ENCODE peak calls at places on chromosomes 6 and 20, in eight cellular contexts. One of them, this sample, is unnamed.

GRCh38 chr6:17397764-17398194 is 4.4 kb downstream of the CAP2 start:
- DNase-seq in tibial nerve: no peak
- DNase-seq in upper lobe of left lung: no peak
- DNase-seq in H1: no peak
- DNase-seq in sigmoid colon: no peak
- DNase-seq in stomach: no peak
- DNase-seq in A549: peak
- DNase-seq in esophagus muscularis mucosa: no peak
- DNase-seq in this sample: no peak

GRCh38 chr20:55194947-55195346 is 719.6 kb downstream of the DOK5 start:
- DNase-seq in A549: no peak
- DNase-seq in stomach: no peak
- DNase-seq in esophagus muscularis mucosa: no peak
- DNase-seq in H1: no peak
- DNase-seq in tibial nerve: no peak
- DNase-seq in upper lobe of left lung: no peak
- DNase-seq in sigmoid colon: no peak
- DNase-seq in this sample: no peak

GRCh38 chr6:2960935-2961334 is 10.4 kb downstream of the SERPINB6 start:
- DNase-seq in esophagus muscularis mucosa: no peak
- DNase-seq in tibial nerve: no peak
- DNase-seq in sigmoid colon: no peak
- DNase-seq in upper lobe of left lung: no peak
- DNase-seq in A549: no peak
- DNase-seq in stomach: no peak
- DNase-seq in H1: no peak
- DNase-seq in this sample: no peak

GRCh38 chr6:157139054-157139708 is 184.1 kb downstream of the TMEM242 start:
- DNase-seq in tibial nerve: no peak
- DNase-seq in H1: peak
- DNase-seq in esophagus muscularis mucosa: no peak
- DNase-seq in sigmoid colon: no peak
- DNase-seq in upper lobe of left lung: no peak
- DNase-seq in stomach: no peak
- DNase-seq in A549: no peak
- DNase-seq in this sample: no peak

GRCh38 chr6:114151070-114151685 is 180.2 kb upstream of the HDAC2 start:
- DNase-seq in esophagus muscularis mucosa: no peak
- DNase-seq in sigmoid colon: no peak
- DNase-seq in upper lobe of left lung: no peak
- DNase-seq in A549: no peak
- DNase-seq in tibial nerve: no peak
- DNase-seq in stomach: no peak
- DNase-seq in H1: no peak
- DNase-seq in this sample: no peak

GRCh38 chr20:26216025-26216424 is 519.4 kb upstream of the ZNF337 start:
- DNase-seq in sigmoid colon: no peak
- DNase-seq in stomach: no peak
- DNase-seq in upper lobe of left lung: no peak
- DNase-seq in H1: no peak
- DNase-seq in esophagus muscularis mucosa: no peak
- DNase-seq in tibial nerve: no peak
- DNase-seq in A549: no peak
- DNase-seq in this sample: no peak

GRCh38 chr6:168615837-168616236 is 174.9 kb downstream of the SMOC2 start:
- DNase-seq in tibial nerve: no peak
- DNase-seq in stomach: peak
- DNase-seq in sigmoid colon: peak
- DNase-seq in esophagus muscularis mucosa: no peak
- DNase-seq in A549: no peak
- DNase-seq in H1: no peak
- DNase-seq in upper lobe of left lung: peak
- DNase-seq in this sample: no peak

GRCh38 chr6:135722182-135722581 is 129.3 kb upstream of the PDE7B start:
- DNase-seq in H1: no peak
- DNase-seq in upper lobe of left lung: no peak
- DNase-seq in esophagus muscularis mucosa: no peak
- DNase-seq in tibial nerve: no peak
- DNase-seq in stomach: no peak
- DNase-seq in A549: peak
- DNase-seq in sigmoid colon: no peak
- DNase-seq in this sample: no peak

GRCh38 chr6:3899061-3899460 is 49.9 kb downstream of the FAM50B start:
- DNase-seq in upper lobe of left lung: no peak
- DNase-seq in A549: no peak
- DNase-seq in H1: no peak
- DNase-seq in sigmoid colon: no peak
- DNase-seq in tibial nerve: no peak
- DNase-seq in stomach: no peak
- DNase-seq in esophagus muscularis mucosa: no peak
- DNase-seq in this sample: no peak

GRCh38 chr6:169654590-169655391 is 47.0 kb downstream of the WDR27 start:
- DNase-seq in stomach: peak
- DNase-seq in upper lobe of left lung: peak
- DNase-seq in H1: no peak
- DNase-seq in A549: peak
- DNase-seq in tibial nerve: peak
- DNase-seq in esophagus muscularis mucosa: no peak
- DNase-seq in sigmoid colon: peak
- DNase-seq in this sample: no peak

GRCh38 chr6:125191916-125192609 is 38.5 kb downstream of the TPD52L1 start:
- DNase-seq in H1: peak
- DNase-seq in sigmoid colon: peak
- DNase-seq in stomach: peak
- DNase-seq in tibial nerve: peak
- DNase-seq in esophagus muscularis mucosa: no peak
- DNase-seq in A549: peak
- DNase-seq in upper lobe of left lung: peak
- DNase-seq in this sample: no peak

GRCh38 chr6:36627801-36628246 is 33.7 kb downstream of the SRSF3 start:
- DNase-seq in stomach: peak
- DNase-seq in esophagus muscularis mucosa: no peak
- DNase-seq in upper lobe of left lung: peak
- DNase-seq in A549: no peak
- DNase-seq in sigmoid colon: peak
- DNase-seq in tibial nerve: no peak
- DNase-seq in H1: no peak
- DNase-seq in this sample: no peak

GRCh38 chr6:156028310-156029131 is 572.9 kb upstream of the NOX3 start:
- DNase-seq in A549: no peak
- DNase-seq in H1: no peak
- DNase-seq in stomach: no peak
- DNase-seq in sigmoid colon: no peak
- DNase-seq in esophagus muscularis mucosa: no peak
- DNase-seq in upper lobe of left lung: no peak
- DNase-seq in tibial nerve: no peak
- DNase-seq in this sample: no peak

GRCh38 chr6:7541175-7542064 is at the start of gene DSP:
- DNase-seq in A549: peak
- DNase-seq in sigmoid colon: no peak
- DNase-seq in esophagus muscularis mucosa: peak
- DNase-seq in upper lobe of left lung: peak
- DNase-seq in stomach: peak
- DNase-seq in tibial nerve: no peak
- DNase-seq in H1: peak
- DNase-seq in this sample: peak

GRCh38 chr6:48135352-48136084 is 24.5 kb upstream of the PTCHD4 start:
- DNase-seq in A549: peak
- DNase-seq in upper lobe of left lung: no peak
- DNase-seq in tibial nerve: no peak
- DNase-seq in stomach: no peak
- DNase-seq in esophagus muscularis mucosa: no peak
- DNase-seq in sigmoid colon: no peak
- DNase-seq in H1: no peak
- DNase-seq in this sample: no peak

GRCh38 chr6:82030301-82030700 is 217.2 kb downstream of the IBTK start:
- DNase-seq in esophagus muscularis mucosa: no peak
- DNase-seq in upper lobe of left lung: no peak
- DNase-seq in H1: no peak
- DNase-seq in stomach: no peak
- DNase-seq in tibial nerve: no peak
- DNase-seq in sigmoid colon: no peak
- DNase-seq in A549: no peak
- DNase-seq in this sample: no peak
- TF ChIP-seq EP300 in esophagus muscularis mucosa: no peak
- TF ChIP-seq EP300 in upper lobe of left lung: no peak
- TF ChIP-seq EP300 in H1: no peak
- TF ChIP-seq EP300 in stomach: no peak
- TF ChIP-seq EP300 in tibial nerve: no peak
- TF ChIP-seq EP300 in sigmoid colon: no peak
- TF ChIP-seq EP300 in A549: no peak
- TF ChIP-seq EP300 in this sample: no peak

GRCh38 chr6:43122146-43122545 is 46.0 kb downstream of the PTK7 start:
- DNase-seq in H1: no peak
- DNase-seq in esophagus muscularis mucosa: no peak
- DNase-seq in sigmoid colon: no peak
- DNase-seq in stomach: no peak
- DNase-seq in upper lobe of left lung: no peak
- DNase-seq in tibial nerve: no peak
- DNase-seq in A549: no peak
- DNase-seq in this sample: no peak

GRCh38 chr6:43120101-43120730 is 44.1 kb downstream of the PTK7 start:
- DNase-seq in sigmoid colon: no peak
- DNase-seq in tibial nerve: no peak
- DNase-seq in esophagus muscularis mucosa: no peak
- DNase-seq in H1: no peak
- DNase-seq in A549: no peak
- DNase-seq in stomach: no peak
- DNase-seq in upper lobe of left lung: no peak
- DNase-seq in this sample: no peak

GRCh38 chr6:43123691-43124314 is 47.3 kb upstream of the SRF start:
- DNase-seq in sigmoid colon: no peak
- DNase-seq in H1: no peak
- DNase-seq in tibial nerve: no peak
- DNase-seq in A549: no peak
- DNase-seq in stomach: no peak
- DNase-seq in esophagus muscularis mucosa: no peak
- DNase-seq in upper lobe of left lung: no peak
- DNase-seq in this sample: no peak

GRCh38 chr6:43119456-43119855 is 43.3 kb downstream of the PTK7 start:
- DNase-seq in H1: no peak
- DNase-seq in upper lobe of left lung: no peak
- DNase-seq in esophagus muscularis mucosa: no peak
- DNase-seq in stomach: no peak
- DNase-seq in tibial nerve: no peak
- DNase-seq in A549: no peak
- DNase-seq in sigmoid colon: no peak
- DNase-seq in this sample: no peak

GRCh38 chr6:43120938-43121913 is 45.1 kb downstream of the PTK7 start:
- DNase-seq in H1: no peak
- DNase-seq in upper lobe of left lung: peak
- DNase-seq in esophagus muscularis mucosa: no peak
- DNase-seq in stomach: no peak
- DNase-seq in sigmoid colon: peak
- DNase-seq in tibial nerve: peak
- DNase-seq in A549: peak
- DNase-seq in this sample: peak
- H3K4me3 ChIP-seq in H1: no peak
- H3K4me3 ChIP-seq in upper lobe of left lung: no peak
- H3K4me3 ChIP-seq in esophagus muscularis mucosa: no peak
- H3K4me3 ChIP-seq in stomach: no peak
- H3K4me3 ChIP-seq in sigmoid colon: no peak
- H3K4me3 ChIP-seq in tibial nerve: no peak
- H3K4me3 ChIP-seq in A549: no peak
- H3K4me3 ChIP-seq in this sample: no peak

GRCh38 chr20:62301773-62302340 is 940 bp upstream of the ADRM1 start:
- DNase-seq in A549: peak
- DNase-seq in sigmoid colon: peak
- DNase-seq in stomach: peak
- DNase-seq in upper lobe of left lung: peak
- DNase-seq in tibial nerve: peak
- DNase-seq in H1: peak
- DNase-seq in esophagus muscularis mucosa: peak
- DNase-seq in this sample: peak

GRCh38 chr20:62298577-62299249 is 4.1 kb upstream of the ADRM1 start:
- DNase-seq in esophagus muscularis mucosa: no peak
- DNase-seq in upper lobe of left lung: no peak
- DNase-seq in stomach: no peak
- DNase-seq in sigmoid colon: peak
- DNase-seq in A549: no peak
- DNase-seq in tibial nerve: no peak
- DNase-seq in H1: no peak
- DNase-seq in this sample: no peak

GRCh38 chr20:62301111-62301668 is 1.6 kb upstream of the ADRM1 start:
- DNase-seq in H1: no peak
- DNase-seq in A549: no peak
- DNase-seq in upper lobe of left lung: no peak
- DNase-seq in stomach: no peak
- DNase-seq in esophagus muscularis mucosa: no peak
- DNase-seq in tibial nerve: no peak
- DNase-seq in sigmoid colon: no peak
- DNase-seq in this sample: no peak

GRCh38 chr20:62299666-62300236 is 3.0 kb upstream of the ADRM1 start:
- DNase-seq in stomach: no peak
- DNase-seq in sigmoid colon: no peak
- DNase-seq in H1: no peak
- DNase-seq in esophagus muscularis mucosa: no peak
- DNase-seq in A549: no peak
- DNase-seq in upper lobe of left lung: no peak
- DNase-seq in tibial nerve: no peak
- DNase-seq in this sample: no peak

GRCh38 chr20:62300319-62300718 is 2.5 kb upstream of the ADRM1 start:
- DNase-seq in stomach: no peak
- DNase-seq in sigmoid colon: no peak
- DNase-seq in A549: no peak
- DNase-seq in esophagus muscularis mucosa: no peak
- DNase-seq in tibial nerve: no peak
- DNase-seq in H1: no peak
- DNase-seq in upper lobe of left lung: no peak
- DNase-seq in this sample: no peak
- TF ChIP-seq POLR2A in stomach: no peak
- TF ChIP-seq POLR2A in sigmoid colon: no peak
- TF ChIP-seq POLR2A in A549: no peak
- TF ChIP-seq POLR2A in esophagus muscularis mucosa: no peak
- TF ChIP-seq POLR2A in tibial nerve: no peak
- TF ChIP-seq POLR2A in H1: no peak
- TF ChIP-seq POLR2A in upper lobe of left lung: no peak
- TF ChIP-seq POLR2A in this sample: no peak

GRCh38 chr6:53295176-53295575 is 53.6 kb downstream of the ELOVL5 start:
- DNase-seq in A549: no peak
- DNase-seq in esophagus muscularis mucosa: no peak
- DNase-seq in tibial nerve: no peak
- DNase-seq in stomach: no peak
- DNase-seq in sigmoid colon: no peak
- DNase-seq in H1: no peak
- DNase-seq in upper lobe of left lung: no peak
- DNase-seq in this sample: no peak

GRCh38 chr6:53297004-53297403 is 51.7 kb downstream of the ELOVL5 start:
- DNase-seq in A549: no peak
- DNase-seq in H1: no peak
- DNase-seq in tibial nerve: no peak
- DNase-seq in stomach: no peak
- DNase-seq in sigmoid colon: no peak
- DNase-seq in upper lobe of left lung: no peak
- DNase-seq in esophagus muscularis mucosa: no peak
- DNase-seq in this sample: no peak

GRCh38 chr6:53294611-53295010 is 54.1 kb downstream of the ELOVL5 start:
- DNase-seq in stomach: no peak
- DNase-seq in upper lobe of left lung: no peak
- DNase-seq in tibial nerve: no peak
- DNase-seq in sigmoid colon: no peak
- DNase-seq in esophagus muscularis mucosa: no peak
- DNase-seq in A549: no peak
- DNase-seq in H1: no peak
- DNase-seq in this sample: no peak

GRCh38 chr6:53293691-53294090 is 55.1 kb downstream of the ELOVL5 start:
- DNase-seq in upper lobe of left lung: no peak
- DNase-seq in tibial nerve: no peak
- DNase-seq in sigmoid colon: no peak
- DNase-seq in A549: no peak
- DNase-seq in esophagus muscularis mucosa: no peak
- DNase-seq in stomach: no peak
- DNase-seq in H1: no peak
- DNase-seq in this sample: no peak

GRCh38 chr6:53294095-53294494 is 54.7 kb downstream of the ELOVL5 start:
- DNase-seq in tibial nerve: no peak
- DNase-seq in esophagus muscularis mucosa: no peak
- DNase-seq in stomach: no peak
- DNase-seq in upper lobe of left lung: no peak
- DNase-seq in sigmoid colon: no peak
- DNase-seq in A549: no peak
- DNase-seq in H1: peak
- DNase-seq in this sample: no peak
- TF ChIP-seq EP300 in tibial nerve: no peak
- TF ChIP-seq EP300 in esophagus muscularis mucosa: no peak
- TF ChIP-seq EP300 in stomach: no peak
- TF ChIP-seq EP300 in upper lobe of left lung: no peak
- TF ChIP-seq EP300 in sigmoid colon: no peak
- TF ChIP-seq EP300 in A549: no peak
- TF ChIP-seq EP300 in H1: no peak
- TF ChIP-seq EP300 in this sample: no peak

This sample was measured in suprapubic skin.